ENCODE peak calls at places on chromosomes 12 and 14, in eight cellular contexts. E is NCI-H510A treated with DMSO at 0.1 percent for 48 hours; O is Kasumi-1; Z is kidney epithelial cell; U is central memory CD4-positive, alpha-beta T cell; B is RCC 7860; Q is AG09319; X is activated CD4-positive, alpha-beta T cell treated with anti-CD3 and anti-CD28 coated beads, Interleukin-2, amount 50 U/mL, for 4 hours. F is an unnamed sample.

GRCh38 chr14:23357261-23357660 is 4.6 kb upstream of the SLC22A17 start:
- DNase-seq in Q (no peak), U (no peak), O (no peak), E (no peak), B (no peak), X (no peak), Z (no peak), F (no peak)

GRCh38 chr14:105124837-105125222 is 43.7 kb downstream of the JAG2 start:
- DNase-seq in B (no peak), U (no peak), O (no peak), Z (no peak), E (no peak), X (no peak), Q (no peak), F (no peak)

GRCh38 chr14:64826333-64826732 is 53.4 kb downstream of the SPTB start:
- DNase-seq in U (no peak), O (no peak), Q (no peak), X (no peak), E (peak), B (no peak), Z (no peak), F (no peak)

GRCh38 chr12:34397591-34398365 is 375.5 kb downstream of the ALG10 start:
- DNase-seq in E (no peak), B (no peak), U (no peak), Q (no peak), O (no peak), Z (no peak), X (no peak), F (peak)

GRCh38 chr12:117119592-117120198 is 20.5 kb upstream of the TESC start:
- DNase-seq in U (peak), Z (no peak), E (peak), O (peak), B (peak), X (no peak), Q (no peak), F (no peak)

GRCh38 chr14:72701610-72702009 is 192.3 kb downstream of the DPF3 start:
- DNase-seq in Q (no peak), B (no peak), E (no peak), U (no peak), X (no peak), O (peak), Z (no peak), F (no peak)

GRCh38 chr14:89504602-89505320 is 87.7 kb upstream of the FOXN3 start:
- DNase-seq in U (no peak), O (peak), Q (peak), B (peak), Z (peak), X (no peak), E (no peak), F (no peak)

GRCh38 chr12:132171293-132171967 is 27.2 kb downstream of the NOC4L start:
- DNase-seq in B (no peak), Q (no peak), X (no peak), U (no peak), Z (no peak), E (no peak), O (no peak), F (peak)

GRCh38 chr14:47186491-47186890 is 488.9 kb downstream of the MDGA2 start:
- DNase-seq in U (no peak), O (no peak), B (peak), Q (no peak), X (no peak), E (no peak), Z (peak), F (no peak)

GRCh38 chr14:56199095-56199975 is 81.1 kb downstream of the PELI2 start:
- DNase-seq in E (peak), X (no peak), U (no peak), O (no peak), Z (peak), B (peak), Q (peak), F (no peak)

GRCh38 chr12:44369967-44370366 is 506.1 kb downstream of the NELL2 start:
- DNase-seq in O (no peak), Q (no peak), U (no peak), E (no peak), X (no peak), B (no peak), Z (no peak), F (no peak)

GRCh38 chr12:1859643-1860042 is 39.3 kb downstream of the LRTM2 start:
- DNase-seq in X (no peak), O (no peak), Z (no peak), B (peak), U (no peak), E (no peak), Q (no peak), F (peak)

GRCh38 chr14:102390486-102390885 is 27.7 kb downstream of the TECPR2 start:
- DNase-seq in X (no peak), O (peak), E (no peak), Q (no peak), U (no peak), B (no peak), Z (no peak), F (no peak)

GRCh38 chr12:52837341-52837741 is 3.2 kb upstream of the KRT79 start:
- DNase-seq in O (no peak), X (no peak), U (no peak), Q (no peak), B (peak), E (no peak), Z (peak), F (no peak)

GRCh38 chr14:23660290-23661226 is 24.4 kb downstream of the DHRS2 start:
- DNase-seq in O (no peak), B (no peak), E (no peak), Q (no peak), U (no peak), Z (no peak), X (no peak), F (peak)

GRCh38 chr12:131454418-131455217 is 256.3 kb upstream of the SFSWAP start:
- DNase-seq in O (peak), X (no peak), B (peak), Z (no peak), E (no peak), U (peak), Q (no peak), F (no peak)

GRCh38 chr14:86541969-86542368 is 1012.0 kb downstream of the FLRT2 start:
- DNase-seq in X (no peak), E (no peak), B (no peak), O (no peak), Q (peak), Z (no peak), U (no peak), F (no peak)

GRCh38 chr14:98931911-98932310 is 340.1 kb downstream of the BCL11B start:
- DNase-seq in X (peak), E (no peak), O (no peak), B (no peak), U (peak), Q (no peak), Z (no peak), F (peak)

GRCh38 chr12:80684077-80684495 is 23.3 kb upstream of the MYF6 start:
- DNase-seq in X (no peak), B (no peak), Q (no peak), O (no peak), Z (no peak), U (no peak), E (peak), F (no peak)

GRCh38 chr14:102947321-102948103 is 25.0 kb downstream of the AMN start:
- DNase-seq in O (no peak), U (no peak), E (no peak), Q (no peak), X (no peak), B (no peak), Z (no peak), F (peak)

GRCh38 chr14:40859065-40859464 is 747.6 kb upstream of the LRFN5 start:
- DNase-seq in X (no peak), B (no peak), Z (no peak), E (no peak), O (no peak), U (no peak), Q (no peak), F (no peak)

GRCh38 chr12:107748472-107748871 is 12.5 kb downstream of the PRDM4 start:
- DNase-seq in Q (peak), O (no peak), U (no peak), Z (no peak), X (no peak), B (peak), E (no peak), F (no peak)

GRCh38 chr12:109276160-109276559 is 32.9 kb downstream of the FOXN4 start:
- DNase-seq in E (no peak), Q (no peak), U (no peak), Z (no peak), O (no peak), B (no peak), X (no peak), F (no peak)

GRCh38 chr12:160858-161257 is 53.1 kb downstream of the SLC6A12 start:
- DNase-seq in X (no peak), B (no peak), E (no peak), O (no peak), U (no peak), Q (no peak), Z (no peak), F (no peak)

GRCh38 chr12:52011602-52012214 is 5.0 kb downstream of the TAMALIN start:
- DNase-seq in Z (no peak), U (no peak), X (no peak), E (no peak), O (no peak), Q (no peak), B (no peak), F (no peak)

GRCh38 chr14:75610839-75611238 is 32.4 kb downstream of the FLVCR2 start:
- DNase-seq in O (no peak), Z (no peak), B (no peak), X (no peak), E (no peak), U (no peak), Q (no peak), F (no peak)

GRCh38 chr14:77641534-77642341 is 25.3 kb upstream of the SPTLC2 start:
- DNase-seq in B (no peak), Q (no peak), U (peak), O (peak), X (peak), Z (no peak), E (no peak), F (no peak)

GRCh38 chr14:21526672-21527319 is 650 bp upstream of the SALL2 start:
- DNase-seq in E (peak), X (no peak), U (no peak), B (no peak), Z (no peak), Q (no peak), O (no peak), F (no peak)